ENCODE peak calls at places on chromosome 12, in ten cellular contexts. One of them, this sample, is unnamed.

GRCh38 chr12:91496337-91496736 is 313.7 kb upstream of the DCN start:
- DNase-seq in tibial nerve: no peak
- DNase-seq in stomach: no peak
- DNase-seq in IMR-90: no peak
- DNase-seq in upper lobe of right lung: no peak
- DNase-seq in heart left ventricle: no peak
- DNase-seq in A549: peak; percentile 27
- DNase-seq in brain microvascular endothelial cell: no peak
- DNase-seq in cardiac muscle cell: no peak
- DNase-seq in ovary: no peak
- DNase-seq in this sample: no peak

GRCh38 chr12:1660304-1661187 is 30.3 kb upstream of the ADIPOR2 start:
- DNase-seq in IMR-90: no peak
- DNase-seq in tibial nerve: peak; percentile 84
- DNase-seq in upper lobe of right lung: peak; percentile 93
- DNase-seq in ovary: peak; percentile 75
- DNase-seq in stomach: peak; percentile 96
- DNase-seq in cardiac muscle cell: peak; percentile 29
- DNase-seq in A549: peak; percentile 22
- DNase-seq in heart left ventricle: no peak
- DNase-seq in brain microvascular endothelial cell: no peak
- DNase-seq in this sample: peak; percentile 96

GRCh38 chr12:2960996-2961616 is 1.9 kb downstream of the TEAD4 start:
- DNase-seq in A549: no peak
- DNase-seq in tibial nerve: no peak
- DNase-seq in brain microvascular endothelial cell: no peak
- DNase-seq in upper lobe of right lung: no peak
- DNase-seq in stomach: no peak
- DNase-seq in ovary: no peak
- DNase-seq in IMR-90: peak; percentile 18
- DNase-seq in cardiac muscle cell: no peak
- DNase-seq in heart left ventricle: no peak
- DNase-seq in this sample: no peak

GRCh38 chr12:67434653-67435375 is 165.7 kb downstream of the CAND1 start:
- DNase-seq in tibial nerve: peak; percentile 28
- DNase-seq in A549: peak; percentile 66
- DNase-seq in cardiac muscle cell: peak; percentile 88
- DNase-seq in stomach: no peak
- DNase-seq in IMR-90: peak; percentile 99
- DNase-seq in ovary: no peak
- DNase-seq in brain microvascular endothelial cell: peak; percentile 96
- DNase-seq in upper lobe of right lung: no peak
- DNase-seq in heart left ventricle: no peak
- DNase-seq in this sample: no peak

GRCh38 chr12:65364021-65364420 is 85.5 kb downstream of the MSRB3 start:
- DNase-seq in A549: no peak
- DNase-seq in stomach: no peak
- DNase-seq in heart left ventricle: no peak
- DNase-seq in ovary: no peak
- DNase-seq in tibial nerve: no peak
- DNase-seq in brain microvascular endothelial cell: no peak
- DNase-seq in cardiac muscle cell: peak; percentile 54
- DNase-seq in IMR-90: peak; percentile 37
- DNase-seq in upper lobe of right lung: no peak
- DNase-seq in this sample: no peak

GRCh38 chr12:56714431-56714929 is 10.6 kb downstream of the NACA start:
- DNase-seq in cardiac muscle cell: no peak
- DNase-seq in brain microvascular endothelial cell: no peak
- DNase-seq in A549: no peak
- DNase-seq in IMR-90: peak; percentile 53
- DNase-seq in ovary: no peak
- DNase-seq in tibial nerve: no peak
- DNase-seq in upper lobe of right lung: no peak
- DNase-seq in heart left ventricle: no peak
- DNase-seq in stomach: no peak
- DNase-seq in this sample: no peak

GRCh38 chr12:96308881-96309280 is 91.4 kb downstream of the CDK17 start:
- DNase-seq in heart left ventricle: no peak
- DNase-seq in A549: no peak
- DNase-seq in cardiac muscle cell: peak; percentile 8
- DNase-seq in IMR-90: peak; percentile 45
- DNase-seq in ovary: no peak
- DNase-seq in tibial nerve: no peak
- DNase-seq in brain microvascular endothelial cell: no peak
- DNase-seq in upper lobe of right lung: no peak
- DNase-seq in stomach: no peak
- DNase-seq in this sample: no peak

GRCh38 chr12:66919466-66919865 is 240.6 kb upstream of the GRIP1 start:
- DNase-seq in brain microvascular endothelial cell: no peak
- DNase-seq in IMR-90: no peak
- DNase-seq in cardiac muscle cell: no peak
- DNase-seq in stomach: no peak
- DNase-seq in upper lobe of right lung: no peak
- DNase-seq in A549: no peak
- DNase-seq in tibial nerve: no peak
- DNase-seq in ovary: no peak
- DNase-seq in heart left ventricle: no peak
- DNase-seq in this sample: no peak

GRCh38 chr12:94263011-94263786 is 114.8 kb downstream of the PLXNC1 start:
- DNase-seq in A549: no peak
- DNase-seq in upper lobe of right lung: peak; percentile 67
- DNase-seq in heart left ventricle: peak; percentile 29
- DNase-seq in cardiac muscle cell: no peak
- DNase-seq in ovary: peak; percentile 48
- DNase-seq in IMR-90: no peak
- DNase-seq in brain microvascular endothelial cell: no peak
- DNase-seq in stomach: no peak
- DNase-seq in tibial nerve: no peak
- DNase-seq in this sample: peak; percentile 33

GRCh38 chr12:27233814-27234213 is 10.3 kb upstream of the STK38L start:
- DNase-seq in A549: no peak
- DNase-seq in stomach: no peak
- DNase-seq in heart left ventricle: no peak
- DNase-seq in cardiac muscle cell: no peak
- DNase-seq in upper lobe of right lung: no peak
- DNase-seq in ovary: no peak
- DNase-seq in brain microvascular endothelial cell: no peak
- DNase-seq in tibial nerve: no peak
- DNase-seq in IMR-90: no peak
- DNase-seq in this sample: no peak
- TF ChIP-seq CTCF in A549: no peak
- TF ChIP-seq CTCF in stomach: no peak
- TF ChIP-seq CTCF in heart left ventricle: no peak
- TF ChIP-seq CTCF in cardiac muscle cell: peak; percentile 6
- TF ChIP-seq CTCF in upper lobe of right lung: no peak
- TF ChIP-seq CTCF in ovary: no peak
- TF ChIP-seq CTCF in brain microvascular endothelial cell: peak; percentile 38
- TF ChIP-seq CTCF in tibial nerve: no peak
- TF ChIP-seq CTCF in IMR-90: no peak
- TF ChIP-seq CTCF in this sample: no peak

GRCh38 chr12:110744697-110745264 is 2.1 kb upstream of the PPP1CC start:
- DNase-seq in cardiac muscle cell: no peak
- DNase-seq in stomach: peak; percentile 64
- DNase-seq in tibial nerve: no peak
- DNase-seq in A549: peak; percentile 72
- DNase-seq in upper lobe of right lung: no peak
- DNase-seq in heart left ventricle: no peak
- DNase-seq in ovary: no peak
- DNase-seq in IMR-90: no peak
- DNase-seq in brain microvascular endothelial cell: no peak
- DNase-seq in this sample: no peak
- H3K27ac ChIP-seq in cardiac muscle cell: no peak overlapping the region
- H3K27ac ChIP-seq in stomach: peak overlapping the region; percentile 97
- H3K27ac ChIP-seq in tibial nerve: peak overlapping the region; percentile 96
- H3K27ac ChIP-seq in A549: peak overlapping the region; percentile 12
- H3K27ac ChIP-seq in upper lobe of right lung: no peak overlapping the region
- H3K27ac ChIP-seq in heart left ventricle: peak overlapping the region; percentile 26
- H3K27ac ChIP-seq in ovary: no peak overlapping the region
- H3K27ac ChIP-seq in IMR-90: no peak overlapping the region
- H3K27ac ChIP-seq in brain microvascular endothelial cell: no peak overlapping the region
- H3K27ac ChIP-seq in this sample: no peak overlapping the region

GRCh38 chr12:57772429-57773322 is at the start of gene EEF1AKMT3:
- DNase-seq in A549: no peak
- DNase-seq in ovary: peak; percentile 77
- DNase-seq in heart left ventricle: peak; percentile 75
- DNase-seq in IMR-90: peak; percentile 35
- DNase-seq in brain microvascular endothelial cell: peak; percentile 33
- DNase-seq in cardiac muscle cell: peak; percentile 54
- DNase-seq in tibial nerve: peak; percentile 46
- DNase-seq in upper lobe of right lung: peak; percentile 85
- DNase-seq in stomach: peak; percentile 70
- DNase-seq in this sample: peak; percentile 90

GRCh38 chr12:57775044-57775443 is 2.6 kb downstream of the EEF1AKMT3 start:
- DNase-seq in A549: no peak
- DNase-seq in upper lobe of right lung: peak; percentile 0
- DNase-seq in ovary: no peak
- DNase-seq in heart left ventricle: no peak
- DNase-seq in brain microvascular endothelial cell: no peak
- DNase-seq in tibial nerve: no peak
- DNase-seq in stomach: no peak
- DNase-seq in IMR-90: no peak
- DNase-seq in cardiac muscle cell: no peak
- DNase-seq in this sample: no peak

GRCh38 chr12:57777367-57777766 is 5.0 kb downstream of the EEF1AKMT3 start:
- DNase-seq in A549: no peak
- DNase-seq in upper lobe of right lung: no peak
- DNase-seq in heart left ventricle: no peak
- DNase-seq in cardiac muscle cell: no peak
- DNase-seq in brain microvascular endothelial cell: no peak
- DNase-seq in tibial nerve: no peak
- DNase-seq in IMR-90: no peak
- DNase-seq in ovary: no peak
- DNase-seq in stomach: no peak
- DNase-seq in this sample: no peak

GRCh38 chr12:57776247-57776587 is 3.8 kb downstream of the EEF1AKMT3 start:
- DNase-seq in IMR-90: no peak
- DNase-seq in heart left ventricle: no peak
- DNase-seq in cardiac muscle cell: no peak
- DNase-seq in A549: no peak
- DNase-seq in stomach: no peak
- DNase-seq in tibial nerve: no peak
- DNase-seq in ovary: no peak
- DNase-seq in brain microvascular endothelial cell: no peak
- DNase-seq in upper lobe of right lung: no peak
- DNase-seq in this sample: no peak

DNA sequence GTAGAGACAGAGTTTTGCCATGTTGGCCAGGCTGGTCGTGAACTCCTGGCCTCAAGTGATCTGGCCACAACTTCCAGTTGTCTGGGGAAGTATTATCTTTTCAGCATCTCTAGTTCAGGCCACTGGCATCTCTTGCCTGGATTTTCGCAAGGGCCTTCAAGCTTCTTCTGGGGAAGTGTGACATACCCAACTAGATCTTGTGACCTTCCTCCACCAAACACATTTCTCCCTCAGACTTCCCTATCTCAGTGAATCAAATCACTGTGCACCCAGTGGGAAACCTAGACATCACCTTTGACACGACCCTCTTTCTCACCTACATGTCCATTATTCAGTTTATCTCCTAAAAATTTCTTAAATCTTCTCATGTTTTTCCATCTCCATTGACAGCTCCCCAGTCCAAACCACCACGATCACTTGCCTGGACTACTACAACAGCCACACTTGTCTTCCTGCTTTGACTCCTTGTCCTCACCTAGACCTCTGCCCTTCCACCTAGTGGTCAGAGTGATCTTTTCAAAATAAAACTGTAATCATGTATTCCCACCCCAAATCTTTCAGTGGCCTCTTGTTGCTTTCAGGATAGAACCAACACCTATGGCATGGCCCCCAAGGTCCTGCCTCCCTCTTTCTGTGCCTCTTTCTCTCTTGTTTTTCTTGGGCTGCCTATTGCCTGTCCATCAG is 3.3 kb downstream of the EEF1AKMT3 start:
- DNase-seq in ovary: no peak
- DNase-seq in heart left ventricle: no peak
- DNase-seq in brain microvascular endothelial cell: no peak
- DNase-seq in cardiac muscle cell: no peak
- DNase-seq in A549: peak; percentile 33
- DNase-seq in stomach: no peak
- DNase-seq in IMR-90: no peak
- DNase-seq in upper lobe of right lung: no peak
- DNase-seq in tibial nerve: no peak
- DNase-seq in this sample: no peak
- TF ChIP-seq CTCF in ovary: no peak
- TF ChIP-seq CTCF in heart left ventricle: no peak
- TF ChIP-seq CTCF in brain microvascular endothelial cell: no peak
- TF ChIP-seq CTCF in cardiac muscle cell: no peak
- TF ChIP-seq CTCF in A549: no peak
- TF ChIP-seq CTCF in stomach: no peak
- TF ChIP-seq CTCF in IMR-90: no peak
- TF ChIP-seq CTCF in upper lobe of right lung: no peak
- TF ChIP-seq CTCF in tibial nerve: no peak
- TF ChIP-seq CTCF in this sample: no peak

GRCh38 chr12:27593266-27593665 is 69.3 kb downstream of the PPFIBP1 start:
- DNase-seq in A549: no peak
- DNase-seq in stomach: no peak
- DNase-seq in brain microvascular endothelial cell: no peak
- DNase-seq in upper lobe of right lung: no peak
- DNase-seq in IMR-90: no peak
- DNase-seq in cardiac muscle cell: no peak
- DNase-seq in ovary: no peak
- DNase-seq in heart left ventricle: no peak
- DNase-seq in tibial nerve: no peak
- DNase-seq in this sample: no peak
- H3K27ac ChIP-seq in A549: no peak overlapping the region
- H3K27ac ChIP-seq in stomach: no peak overlapping the region
- H3K27ac ChIP-seq in brain microvascular endothelial cell: peak overlapping the region; percentile 2
- H3K27ac ChIP-seq in upper lobe of right lung: no peak overlapping the region
- H3K27ac ChIP-seq in IMR-90: no peak overlapping the region
- H3K27ac ChIP-seq in cardiac muscle cell: no peak overlapping the region
- H3K27ac ChIP-seq in ovary: no peak overlapping the region
- H3K27ac ChIP-seq in heart left ventricle: peak overlapping the region; percentile 51
- H3K27ac ChIP-seq in tibial nerve: no peak overlapping the region
- H3K27ac ChIP-seq in this sample: peak overlapping the region; percentile 48

DNA sequence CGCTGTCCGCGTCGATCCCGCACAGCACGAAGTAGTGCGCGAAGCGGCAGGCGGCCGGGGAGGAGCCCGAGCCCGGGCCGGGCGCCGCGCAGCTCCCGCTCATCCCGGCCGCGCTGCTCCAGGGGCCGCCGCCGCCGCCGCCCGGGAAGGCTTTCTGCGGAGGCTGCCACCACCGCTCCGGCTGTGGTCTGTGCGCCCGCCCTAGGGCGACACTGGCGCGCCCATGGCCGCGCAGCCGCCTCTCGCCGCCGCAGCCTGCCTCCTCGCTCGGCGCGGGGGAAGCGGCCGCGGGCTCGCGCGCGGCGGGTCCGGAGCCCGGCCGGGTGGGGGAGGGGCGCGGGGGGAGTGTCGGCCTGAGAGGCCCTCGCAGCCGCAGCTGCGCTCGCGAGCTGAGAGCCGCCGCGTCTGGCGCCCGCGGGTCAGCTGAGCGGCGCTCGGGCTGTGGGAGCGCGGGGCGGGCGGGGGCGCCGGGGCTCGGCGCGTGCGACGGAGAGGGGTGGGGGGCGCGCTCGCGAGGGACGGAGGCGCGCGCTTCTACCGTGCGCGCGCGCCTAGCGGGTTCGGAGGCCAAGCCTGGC is at the start of gene DENND5B:
- DNase-seq in brain microvascular endothelial cell: peak; percentile 44
- DNase-seq in stomach: peak; percentile 73
- DNase-seq in upper lobe of right lung: peak; percentile 87
- DNase-seq in heart left ventricle: peak; percentile 90
- DNase-seq in ovary: peak; percentile 93
- DNase-seq in A549: peak; percentile 78
- DNase-seq in tibial nerve: peak; percentile 58
- DNase-seq in cardiac muscle cell: peak; percentile 88
- DNase-seq in IMR-90: peak; percentile 61
- DNase-seq in this sample: peak; percentile 96
- TF ChIP-seq CTCF in brain microvascular endothelial cell: no peak
- TF ChIP-seq CTCF in stomach: no peak
- TF ChIP-seq CTCF in upper lobe of right lung: no peak
- TF ChIP-seq CTCF in heart left ventricle: no peak
- TF ChIP-seq CTCF in ovary: no peak
- TF ChIP-seq CTCF in A549: no peak
- TF ChIP-seq CTCF in tibial nerve: no peak
- TF ChIP-seq CTCF in cardiac muscle cell: no peak
- TF ChIP-seq CTCF in IMR-90: no peak
- TF ChIP-seq CTCF in this sample: no peak